ENCODE peak calls at places on chromosomes 1 and 21, in eight cellular contexts. N is DMS153; Q is stimulated activated CD8-positive, alpha-beta memory T cell treated with anti-CD3 and anti-CD28 coated beads, Interleukin-12 subunit alpha, Interleukin-12 subunit beta, amount 100 ng/mL, for 1 hour; O is activated CD8-positive, alpha-beta memory T cell treated with anti-CD3 and anti-CD28 coated beads for 1 hour; Y is SJCRH30; F is T-helper 1 cell; B is effector memory CD4-positive, alpha-beta T cell; R is T-helper 2 cell. V is an unnamed sample.

GRCh38 chr1:168794057-168794456 is 65.1 kb upstream of the DPT start:
- DNase-seq in N (no peak), Q (no peak), O (no peak), Y (no peak), F (no peak), B (no peak), R (no peak), V (no peak)

GRCh38 chr1:62613890-62614289 is 16.6 kb downstream of the ANGPTL3 start:
- DNase-seq in N (no peak), Q (no peak), O (no peak), Y (no peak), F (no peak), B (no peak), R (no peak), V (no peak)

GRCh38 chr1:108704501-108704900 is 8.2 kb upstream of the FNDC7 start:
- DNase-seq in N (no peak), Q (no peak), O (no peak), Y (peak; percentile 50), F (no peak), B (no peak), R (no peak), V (no peak)

GRCh38 chr1:34885405-34886247 is 26.1 kb upstream of the SMIM12 start:
- DNase-seq in N (peak; percentile 52), Q (no peak), O (peak; percentile 29), Y (no peak), F (peak; percentile 34), B (peak; percentile 26), R (no peak), V (peak; percentile 49)

GRCh38 chr21:33496345-33496744 is 4.8 kb upstream of the DNAJC28 start:
- DNase-seq in N (no peak), Q (no peak), O (no peak), Y (no peak), F (no peak), B (no peak), R (no peak), V (no peak)

GRCh38 chr1:1371741-1372711 is 3.0 kb downstream of the AURKAIP1 start:
- DNase-seq in N (peak; percentile 46), Q (peak; percentile 55), O (peak; percentile 66), Y (peak; percentile 95), F (peak; percentile 72), B (peak; percentile 52), R (peak; percentile 59), V (peak; percentile 74)

GRCh38 chr1:185284533-185285244 is 32.4 kb downstream of the IVNS1ABP start:
- DNase-seq in N (no peak), Q (no peak), O (no peak), Y (no peak), F (no peak), B (no peak), R (no peak), V (no peak)

GRCh38 chr1:10973552-10973951 is 38.9 kb upstream of the TARDBP start:
- DNase-seq in N (peak; percentile 14), Q (no peak), O (no peak), Y (peak; percentile 97), F (no peak), B (no peak), R (no peak), V (no peak)

GRCh38 chr1:36217667-36218066 is 6.6 kb upstream of the THRAP3 start:
- DNase-seq in N (no peak), Q (no peak), O (no peak), Y (peak; percentile 24), F (no peak), B (no peak), R (no peak), V (no peak)

GRCh38 chr1:28592314-28593071 is 428 bp downstream of the RAB42 start:
- DNase-seq in N (no peak), Q (no peak), O (no peak), Y (no peak), F (no peak), B (no peak), R (no peak), V (no peak)

GRCh38 chr21:42657676-42658319 is 4.4 kb downstream of the PDE9A start:
- DNase-seq in N (no peak), Q (no peak), O (no peak), Y (no peak), F (no peak), B (no peak), R (no peak), V (no peak)

GRCh38 chr1:8586438-8586837 is 231.0 kb downstream of the RERE start:
- DNase-seq in N (no peak), Q (no peak), O (no peak), Y (no peak), F (no peak), B (no peak), R (no peak), V (no peak)

GRCh38 chr1:30870656-30871055 is 37.9 kb downstream of the SDC3 start:
- DNase-seq in N (no peak), Q (no peak), O (no peak), Y (no peak), F (no peak), B (no peak), R (no peak), V (no peak)

GRCh38 chr1:223429313-223429731 is 36.1 kb downstream of the CCDC185 start:
- DNase-seq in N (no peak), Q (no peak), O (no peak), Y (no peak), F (no peak), B (no peak), R (no peak), V (no peak)

GRCh38 chr1:35882945-35883680 is at the start of gene AGO1:
- DNase-seq in N (peak; percentile 96), Q (peak; percentile 94), O (peak; percentile 97), Y (peak; percentile 97), F (peak; percentile 95), B (peak; percentile 93), R (peak; percentile 97), V (peak; percentile 96)

GRCh38 chr1:186286615-186287317 is 88.3 kb downstream of the TPR start:
- DNase-seq in N (no peak), Q (no peak), O (no peak), Y (no peak), F (no peak), B (no peak), R (no peak), V (no peak)

GRCh38 chr1:234933031-234933430 is 195.6 kb downstream of the TOMM20 start:
- DNase-seq in N (no peak), Q (no peak), O (no peak), Y (no peak), F (no peak), B (no peak), R (no peak), V (no peak)

GRCh38 chr1:23430803-23431202 is 6.3 kb upstream of the TCEA3 start:
- DNase-seq in N (no peak), Q (no peak), O (no peak), Y (no peak), F (no peak), B (no peak), R (no peak), V (no peak)

GRCh38 chr1:158793604-158794003 is 12.6 kb upstream of the OR6N2 start:
- DNase-seq in N (no peak), Q (peak; percentile 7), O (no peak), Y (peak; percentile 5), F (peak; percentile 13), B (no peak), R (no peak), V (peak; percentile 6)

GRCh38 chr21:26117324-26117971 is 53.1 kb downstream of the APP start:
- DNase-seq in N (peak; percentile 28), Q (no peak), O (no peak), Y (no peak), F (no peak), B (no peak), R (no peak), V (no peak)

V was measured in activated CD4-positive, alpha-beta T cell treated with anti-CD3 and anti-CD28 coated beads for 24 hours.